ENCODE peak calls at places on chromosomes 5 and 9, in six cellular contexts. Y is astrocyte of the spinal cord, X is ELF-1, W is heart left ventricle, J is small intestine, L is SW 1271. K is an unnamed sample.
A peak's percentile ranks its signal among the peaks of the same experiment; 100 is the strongest.

GRCh38 chr5:74949976-74950375 is 83.8 kb upstream of the FAM169A start:
- DNase-seq in Y (no peak), X (no peak), W (no peak), J (no peak), L (no peak), K (no peak)

GRCh38 chr9:107905313-107906027 is 415.9 kb upstream of the KLF4 start:
- DNase-seq in Y (no peak), X (no peak), W (no peak), J (no peak), L (no peak), K (no peak)

GRCh38 chr5:172104801-172105701 is 83.0 kb downstream of the STK10 start:
- DNase-seq in Y (no peak), X (no peak), W (peak; percentile 37), J (no peak), L (no peak), K (no peak)

GRCh38 chr9:81559741-81560140 is 129.6 kb downstream of the TLE1 start:
- DNase-seq in Y (peak; percentile 95), X (peak; percentile 54), W (no peak), J (no peak), L (peak; percentile 80), K (no peak)

GRCh38 chr9:36064448-36065037 is 27.8 kb downstream of the RECK start:
- DNase-seq in Y (peak; percentile 38), X (no peak), W (no peak), J (peak; percentile 19), L (no peak), K (no peak)

GRCh38 chr9:128372188-128372641 is 1.0 kb downstream of the URM1 start:
- DNase-seq in Y (no peak), X (no peak), W (no peak), J (peak; percentile 41), L (no peak), K (no peak)

GRCh38 chr9:83633260-83633659 is 10.3 kb downstream of the IDNK start:
- DNase-seq in Y (no peak), X (no peak), W (no peak), J (peak; percentile 21), L (no peak), K (no peak)

GRCh38 chr9:94144394-94144793 is 60.1 kb downstream of the PTPDC1 start:
- DNase-seq in Y (peak; percentile 53), X (no peak), W (no peak), J (no peak), L (no peak), K (no peak)

GRCh38 chr5:88045931-88046461 is 222.6 kb downstream of the TMEM161B start:
- DNase-seq in Y (peak; percentile 22), X (no peak), W (no peak), J (no peak), L (no peak), K (no peak)

GRCh38 chr9:70315389-70315788 is 56.6 kb downstream of the SMC5 start:
- DNase-seq in Y (peak; percentile 23), X (no peak), W (no peak), J (no peak), L (no peak), K (no peak)

GRCh38 chr5:152072076-152072475 is 147.4 kb upstream of the GLRA1 start:
- DNase-seq in Y (peak; percentile 5), X (no peak), W (no peak), J (no peak), L (no peak), K (no peak)

GRCh38 chr5:133705331-133705730 is 93.0 kb upstream of the FSTL4 start:
- DNase-seq in Y (no peak), X (no peak), W (no peak), J (no peak), L (no peak), K (no peak)

GRCh38 chr5:128237000-128237399 is 153.4 kb downstream of the SLC12A2 start:
- DNase-seq in Y (no peak), X (no peak), W (no peak), J (no peak), L (no peak), K (no peak)

GRCh38 chr5:138149530-138149929 is 10.3 kb upstream of the NME5 start:
- DNase-seq in Y (no peak), X (no peak), W (no peak), J (no peak), L (peak; percentile 43), K (no peak)

GRCh38 chr9:87370003-87370685 is 127.5 kb upstream of the DAPK1 start:
- DNase-seq in Y (no peak), X (no peak), W (no peak), J (no peak), L (no peak), K (no peak)

GRCh38 chr5:83711982-83712601 is 8.6 kb downstream of the HAPLN1 start:
- DNase-seq in Y (peak; percentile 54), X (no peak), W (no peak), J (peak; percentile 56), L (peak; percentile 20), K (peak; percentile 21)

GRCh38 chr9:133205996-133206931 is 2.8 kb downstream of the OBP2B start:
- DNase-seq in Y (no peak), X (no peak), W (no peak), J (no peak), L (no peak), K (no peak)

GRCh38 chr9:86788456-86788855 is 158.8 kb downstream of the GAS1 start:
- DNase-seq in Y (peak; percentile 78), X (no peak), W (no peak), J (no peak), L (no peak), K (no peak)

GRCh38 chr9:5838884-5839571 is 6.1 kb upstream of the ERMP1 start:
- DNase-seq in Y (peak; percentile 29), X (peak; percentile 37), W (no peak), J (peak; percentile 92), L (no peak), K (no peak)

GRCh38 chr9:131423171-131423581 is 29.3 kb downstream of the PRRC2B start:
- DNase-seq in Y (peak; percentile 89), X (peak; percentile 84), W (no peak), J (peak; percentile 48), L (peak; percentile 30), K (peak; percentile 46)

GRCh38 chr5:91137647-91138046 is 245.5 kb downstream of the ARRDC3 start:
- DNase-seq in Y (no peak), X (no peak), W (no peak), J (no peak), L (no peak), K (no peak)

GRCh38 chr9:86046080-86046636 is 53.2 kb downstream of the GOLM1 start:
- DNase-seq in Y (no peak), X (no peak), W (no peak), J (no peak), L (no peak), K (peak; percentile 89)

GRCh38 chr9:124590886-124591641 is 83.9 kb upstream of the NR5A1 start:
- DNase-seq in Y (no peak), X (no peak), W (no peak), J (peak; percentile 62), L (no peak), K (peak; percentile 49)

GRCh38 chr9:127877566-127877998 is at the start of gene AK1:
- DNase-seq in Y (peak; percentile 51), X (no peak), W (peak; percentile 93), J (peak; percentile 74), L (no peak), K (no peak)

GRCh38 chr9:79408200-79408599 is 163.6 kb upstream of the TLE4 start:
- DNase-seq in Y (no peak), X (peak; percentile 32), W (no peak), J (no peak), L (no peak), K (no peak)

GRCh38 chr5:95565280-95565920 is 10.5 kb downstream of the ARSK start:
- DNase-seq in Y (peak; percentile 30), X (no peak), W (no peak), J (no peak), L (no peak), K (no peak)

GRCh38 chr5:94433393-94434149 is 184.8 kb downstream of the KIAA0825 start:
- DNase-seq in Y (peak; percentile 71), X (no peak), W (no peak), J (peak; percentile 38), L (no peak), K (peak; percentile 40)

GRCh38 chr9:130175355-130175754 is 3.2 kb downstream of the NCS1 start:
- DNase-seq in Y (no peak), X (no peak), W (no peak), J (no peak), L (no peak), K (no peak)

GRCh38 chr5:173673295-173674170 is 57.1 kb upstream of the BOD1 start:
- DNase-seq in Y (no peak), X (no peak), W (no peak), J (no peak), L (no peak), K (no peak)

GRCh38 chr9:68975644-68976043 is 38.3 kb downstream of the PRKACG start:
- DNase-seq in Y (no peak), X (no peak), W (no peak), J (peak; percentile 19), L (no peak), K (peak; percentile 28)

GRCh38 chr5:55226934-55227737 is at the start of gene MCIDAS:
- DNase-seq in Y (no peak), X (peak; percentile 76), W (peak; percentile 61), J (no peak), L (peak; percentile 68), K (no peak)

GRCh38 chr5:65927497-65928340 is 1.3 kb downstream of the ERBIN start:
- DNase-seq in Y (peak; percentile 73), X (peak; percentile 36), W (no peak), J (peak; percentile 39), L (peak; percentile 52), K (no peak)

GRCh38 chr5:107607656-107608368 is 62.9 kb downstream of the EFNA5 start:
- DNase-seq in Y (no peak), X (no peak), W (no peak), J (no peak), L (no peak), K (no peak)

GRCh38 chr9:97986466-97986865 is 3.3 kb downstream of the ANP32B start:
- DNase-seq in Y (no peak), X (no peak), W (no peak), J (no peak), L (no peak), K (no peak)

GRCh38 chr9:78811562-78812276 is 514.8 kb downstream of the PSAT1 start:
- DNase-seq in Y (peak; percentile 44), X (no peak), W (no peak), J (no peak), L (no peak), K (no peak)

GRCh38 chr5:172792693-172793570 is 21.9 kb upstream of the DUSP1 start:
- DNase-seq in Y (no peak), X (peak; percentile 30), W (no peak), J (no peak), L (no peak), K (no peak)

K was measured in LNCaP clone FGC.